ENCODE peak calls at places on chromosomes 13 and 19, in eight cellular contexts. H, S, Q, A, P, V, M and N are unnamed samples.

GRCh38 chr19:45973564-45974338 is at the start of gene NOVA2:
- DNase-seq in H (peak; percentile 25), S (peak; percentile 57), Q (peak; percentile 42), A (peak; percentile 47), P (peak; percentile 84), V (peak; percentile 48), M (peak; percentile 70), N (peak; percentile 32)

GRCh38 chr19:54355675-54356074 is 9.1 kb downstream of the LAIR1 start:
- DNase-seq in H (no peak), S (no peak), Q (no peak), A (no peak), P (no peak), V (no peak), M (no peak), N (no peak)

GRCh38 chr13:66558511-66558910 is 671.6 kb downstream of the PCDH9 start:
- DNase-seq in H (no peak), S (peak; percentile 50), Q (no peak), A (no peak), P (no peak), V (no peak), M (no peak), N (no peak)

GRCh38 chr19:33396701-33397535 is 23.4 kb downstream of the CEBPG start:
- DNase-seq in H (no peak), S (no peak), Q (peak; percentile 14), A (no peak), P (peak; percentile 34), V (no peak), M (no peak), N (peak; percentile 10)

GRCh38 chr13:23639672-23640275 is 69.6 kb downstream of the TNFRSF19 start:
- DNase-seq in H (no peak), S (no peak), Q (no peak), A (no peak), P (no peak), V (no peak), M (no peak), N (no peak)

GRCh38 chr13:36251528-36251927 is 37.2 kb upstream of the SOHLH2 start:
- DNase-seq in H (no peak), S (no peak), Q (no peak), A (no peak), P (no peak), V (no peak), M (no peak), N (no peak)

GRCh38 chr13:106619688-106620555 is 52.0 kb upstream of the ARGLU1 start:
- DNase-seq in H (peak; percentile 19), S (peak; percentile 45), Q (no peak), A (peak; percentile 25), P (peak; percentile 53), V (peak; percentile 36), M (peak; percentile 84), N (peak; percentile 16)

GRCh38 chr19:14611051-14611450 is 28.2 kb downstream of the CLEC17A start:
- DNase-seq in H (no peak), S (no peak), Q (no peak), A (no peak), P (no peak), V (no peak), M (no peak), N (no peak)

GRCh38 chr13:114077938-114078335 is 54.5 kb downstream of the RASA3 start:
- DNase-seq in H (no peak), S (no peak), Q (peak; percentile 59), A (no peak), P (no peak), V (no peak), M (peak; percentile 71), N (no peak)

GRCh38 chr19:18167011-18167410 is 6.6 kb upstream of the IFI30 start:
- DNase-seq in H (no peak), S (no peak), Q (no peak), A (no peak), P (no peak), V (no peak), M (no peak), N (no peak)

GRCh38 chr13:77579971-77580370 is 44.5 kb downstream of the SCEL start:
- DNase-seq in H (no peak), S (no peak), Q (no peak), A (no peak), P (no peak), V (no peak), M (no peak), N (no peak)

GRCh38 chr19:287381-287871 is 3.8 kb downstream of the PLPP2 start:
- DNase-seq in H (no peak), S (no peak), Q (no peak), A (no peak), P (no peak), V (no peak), M (no peak), N (no peak)

GRCh38 chr13:89925107-89925506 is 1422.4 kb upstream of the MIR17HG start:
- DNase-seq in H (no peak), S (no peak), Q (no peak), A (no peak), P (no peak), V (no peak), M (peak; percentile 31), N (no peak)

GRCh38 chr13:89279374-89279773 is 1608.2 kb downstream of the SLITRK5 start:
- DNase-seq in H (no peak), S (no peak), Q (no peak), A (no peak), P (peak; percentile 19), V (no peak), M (peak; percentile 43), N (no peak)

GRCh38 chr13:68358218-68358817 is 1128.2 kb upstream of the PCDH9 start:
- DNase-seq in H (no peak), S (no peak), Q (no peak), A (no peak), P (no peak), V (no peak), M (no peak), N (no peak)

GRCh38 chr13:98547455-98547854 is 29.5 kb downstream of the STK24 start:
- DNase-seq in H (no peak), S (no peak), Q (no peak), A (no peak), P (no peak), V (no peak), M (no peak), N (no peak)

DNA sequence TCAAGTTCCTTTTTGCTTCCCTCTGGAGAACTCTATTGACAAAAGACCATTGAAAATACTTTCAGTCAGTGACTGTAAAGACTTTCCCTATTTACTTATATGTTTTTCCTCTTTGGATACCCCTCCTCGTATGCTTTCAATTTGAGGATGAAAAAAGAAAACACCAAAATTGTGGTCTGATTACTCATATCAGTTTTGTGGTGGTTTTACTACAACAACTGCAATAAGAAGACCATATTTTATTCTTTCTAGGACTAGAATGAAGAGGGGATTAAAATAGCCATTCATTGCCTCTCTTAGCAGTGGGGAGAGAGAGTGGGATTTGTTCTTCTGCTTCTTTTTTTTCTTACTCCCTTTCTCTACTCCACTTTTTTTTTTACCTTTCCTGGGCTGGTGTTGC is 113.1 kb downstream of the ESD start:
- DNase-seq in H (no peak), S (no peak), Q (no peak), A (no peak), P (no peak), V (no peak), M (no peak), N (no peak)
- H3K4me1 ChIP-seq in H (peaks cover 22% of the 10 kb centered on the region), S (peaks cover 16% of the 10 kb centered on the region), Q (peaks cover 5% of the 10 kb centered on the region), A (peaks cover 20% of the 10 kb centered on the region), P (peaks cover 52% of the 10 kb centered on the region), V (peaks cover 4% of the 10 kb centered on the region), M (peaks cover 31% of the 10 kb centered on the region), N (peaks cover 2% of the 10 kb centered on the region)

DNA sequence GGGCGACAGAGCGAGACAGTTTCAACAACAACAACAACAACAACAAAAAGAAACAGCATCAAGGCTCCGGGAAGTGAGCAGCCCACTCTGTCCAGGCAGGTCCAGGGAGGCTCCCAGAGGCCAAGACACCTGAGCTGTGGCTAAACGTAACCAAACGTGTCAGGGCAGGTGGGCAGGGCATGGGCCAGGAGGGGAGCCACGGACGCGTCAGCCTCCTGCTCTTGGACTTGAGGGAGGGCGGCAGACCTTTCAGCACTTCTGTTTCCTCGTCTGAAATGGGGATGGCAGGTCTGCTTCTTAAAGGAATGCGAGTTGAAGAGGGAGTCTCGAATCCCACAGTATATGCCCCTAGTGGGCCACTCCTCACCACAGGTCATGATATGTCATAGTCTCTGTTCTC is 53.8 kb downstream of the MYO9B start:
- DNase-seq in H (no peak), S (no peak), Q (no peak), A (no peak), P (no peak), V (no peak), M (no peak), N (no peak)
- TF ChIP-seq CTCF in H (no peak), S (no peak), Q (no peak), A (no peak), P (no peak), V (no peak), M (no peak), N (no peak)

DNA sequence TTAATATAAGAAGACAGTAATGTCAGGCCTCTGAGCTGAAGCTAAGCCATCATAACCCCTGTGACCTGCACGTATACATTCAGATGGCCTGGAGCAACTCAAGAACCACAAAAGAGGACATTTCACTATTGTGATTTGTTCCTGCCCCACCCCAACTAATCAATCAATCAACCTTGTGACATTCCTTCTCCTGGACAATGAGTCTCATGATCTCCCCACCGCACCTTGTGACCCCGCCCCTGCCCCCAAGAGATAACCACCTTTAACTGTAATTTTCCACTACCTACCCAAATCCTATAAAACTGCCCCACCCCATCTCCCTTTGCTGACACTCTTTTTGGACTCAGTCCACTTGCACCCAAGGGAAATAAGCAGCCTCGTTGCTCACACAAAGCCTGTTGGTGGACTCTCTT is 14.1 kb downstream of the CD70 start:
- DNase-seq in H (no peak), S (no peak), Q (no peak), A (no peak), P (no peak), V (no peak), M (no peak), N (no peak)
- H3K4me3 ChIP-seq in H (no peak overlapping the region), S (peak overlapping the region; percentile 56), Q (no peak overlapping the region), A (no peak overlapping the region), P (no peak overlapping the region), V (no peak overlapping the region), M (no peak overlapping the region), N (no peak overlapping the region)

GRCh38 chr19:1396019-1396767 is 5.1 kb downstream of the GAMT start:
- DNase-seq in H (no peak), S (no peak), Q (no peak), A (no peak), P (no peak), V (no peak), M (no peak), N (no peak)

GRCh38 chr19:1399745-1400144 is 1.6 kb downstream of the GAMT start:
- DNase-seq in H (no peak), S (no peak), Q (no peak), A (no peak), P (no peak), V (no peak), M (no peak), N (no peak)

GRCh38 chr19:1396768-1397679 is 4.3 kb downstream of the GAMT start:
- DNase-seq in H (no peak), S (no peak), Q (no peak), A (no peak), P (no peak), V (no peak), M (no peak), N (no peak)

GRCh38 chr19:1399079-1399478 is 2.3 kb downstream of the GAMT start:
- DNase-seq in H (no peak), S (no peak), Q (no peak), A (no peak), P (no peak), V (no peak), M (no peak), N (no peak)

DNA sequence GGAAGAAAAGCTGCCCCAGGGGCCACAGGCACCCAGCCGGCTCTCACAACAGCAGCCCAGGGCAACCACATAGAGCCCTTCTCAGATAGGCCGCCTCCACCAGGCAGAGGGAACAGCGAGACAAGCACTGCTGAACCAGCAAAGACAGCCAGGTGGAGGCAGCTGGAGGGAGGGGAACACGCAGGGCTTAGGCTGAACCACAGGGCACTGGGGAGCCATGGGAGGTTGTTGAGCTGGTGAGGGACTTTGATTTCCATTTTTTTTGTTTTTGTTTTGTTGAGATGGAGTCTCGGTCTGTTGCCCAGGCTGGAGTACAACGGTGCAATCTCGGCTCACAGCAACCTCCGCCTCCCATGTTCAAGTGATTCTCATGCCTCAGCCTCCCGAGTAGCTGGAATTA is 3.5 kb downstream of the GAMT start:
- DNase-seq in H (no peak), S (no peak), Q (no peak), A (no peak), P (no peak), V (no peak), M (no peak), N (no peak)
- H3K4me1 ChIP-seq in H (peaks cover 21% of the 10 kb centered on the region), S (peaks cover 9% of the 10 kb centered on the region), Q (peaks cover 22% of the 10 kb centered on the region), A (peaks cover 55% of the 10 kb centered on the region), P (peaks cover 40% of the 10 kb centered on the region), V (peaks cover 14% of the 10 kb centered on the region), M (peaks cover 11% of the 10 kb centered on the region), N (peaks cover 19% of the 10 kb centered on the region)